ENCODE peak calls at places on chromosomes 6 and 20, in seven cellular contexts. One of them, this sample, is unnamed. For H3K27me3, the result is how much of the 10 kb centered on the place peaks cover.

GRCh38 chr20:16491277-16491912 is 81.9 kb downstream of the KIF16B start:
- DNase-seq in cardiac muscle cell: no peak
- DNase-seq in heart right ventricle: no peak
- DNase-seq in IMR-90: peak
- DNase-seq in aorta: no peak
- DNase-seq in lung: no peak
- DNase-seq in SK-N-SH: no peak
- DNase-seq in this sample: no peak

GRCh38 chr20:38299963-38300362 is 4.0 kb upstream of the BPI start:
- DNase-seq in IMR-90: no peak
- DNase-seq in heart right ventricle: no peak
- DNase-seq in lung: peak
- DNase-seq in aorta: no peak
- DNase-seq in cardiac muscle cell: no peak
- DNase-seq in SK-N-SH: no peak
- DNase-seq in this sample: no peak

GRCh38 chr6:117167520-117168271 is 97.7 kb upstream of the VGLL2 start:
- DNase-seq in heart right ventricle: no peak
- DNase-seq in lung: no peak
- DNase-seq in aorta: no peak
- DNase-seq in IMR-90: peak
- DNase-seq in cardiac muscle cell: no peak
- DNase-seq in SK-N-SH: no peak
- DNase-seq in this sample: no peak

GRCh38 chr6:152680879-152681517 is 16.7 kb upstream of the MYCT1 start:
- DNase-seq in SK-N-SH: no peak
- DNase-seq in IMR-90: no peak
- DNase-seq in heart right ventricle: no peak
- DNase-seq in cardiac muscle cell: no peak
- DNase-seq in lung: no peak
- DNase-seq in aorta: no peak
- DNase-seq in this sample: no peak

GRCh38 chr6:83853178-83853967 is at the start of gene RIPPLY2:
- DNase-seq in aorta: peak
- DNase-seq in cardiac muscle cell: peak
- DNase-seq in lung: no peak
- DNase-seq in IMR-90: peak
- DNase-seq in heart right ventricle: peak
- DNase-seq in SK-N-SH: peak
- DNase-seq in this sample: no peak

GRCh38 chr6:54481096-54481495 is 172.9 kb downstream of the TINAG start:
- DNase-seq in aorta: no peak
- DNase-seq in SK-N-SH: no peak
- DNase-seq in IMR-90: no peak
- DNase-seq in lung: no peak
- DNase-seq in heart right ventricle: no peak
- DNase-seq in cardiac muscle cell: no peak
- DNase-seq in this sample: no peak

GRCh38 chr6:32843979-32844838 is at the start of gene PSMB8:
- DNase-seq in lung: peak
- DNase-seq in aorta: peak
- DNase-seq in heart right ventricle: peak
- DNase-seq in SK-N-SH: peak
- DNase-seq in cardiac muscle cell: peak
- DNase-seq in IMR-90: peak
- DNase-seq in this sample: peak

GRCh38 chr6:120779441-120779840 is 554.8 kb downstream of the TBC1D32 start:
- DNase-seq in heart right ventricle: no peak
- DNase-seq in lung: no peak
- DNase-seq in IMR-90: no peak
- DNase-seq in cardiac muscle cell: no peak
- DNase-seq in aorta: no peak
- DNase-seq in SK-N-SH: no peak
- DNase-seq in this sample: no peak

GRCh38 chr20:63495167-63495720 is 3.6 kb downstream of the EEF1A2 start:
- DNase-seq in cardiac muscle cell: no peak
- DNase-seq in lung: no peak
- DNase-seq in aorta: no peak
- DNase-seq in IMR-90: no peak
- DNase-seq in SK-N-SH: peak
- DNase-seq in heart right ventricle: no peak
- DNase-seq in this sample: no peak
- H3K27me3 ChIP-seq in cardiac muscle cell: under half
- H3K27me3 ChIP-seq in lung: under half
- H3K27me3 ChIP-seq in aorta: under half
- H3K27me3 ChIP-seq in IMR-90: under half
- H3K27me3 ChIP-seq in SK-N-SH: under half
- H3K27me3 ChIP-seq in heart right ventricle: under half
- H3K27me3 ChIP-seq in this sample: under half

DNA sequence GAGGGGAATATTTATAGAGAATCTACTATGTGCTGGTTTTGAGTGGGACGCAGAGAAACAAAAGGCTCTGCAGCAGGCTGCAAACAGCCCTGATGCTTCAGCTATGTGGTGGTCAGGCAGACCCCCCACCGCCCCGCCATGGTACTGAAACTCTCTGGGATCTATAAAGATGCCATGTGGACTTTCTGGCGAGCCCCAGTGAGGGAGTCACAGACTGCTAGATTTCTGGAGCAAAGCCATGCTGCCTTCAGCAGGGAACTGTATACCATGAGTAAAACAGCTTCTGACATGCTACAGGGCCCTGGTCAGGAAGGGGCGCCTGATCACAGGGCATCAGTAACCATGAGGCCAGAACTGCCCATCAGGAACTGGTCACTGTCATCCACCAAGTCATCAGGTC is 19.2 kb upstream of the BPIFB1 start:
- DNase-seq in cardiac muscle cell: no peak
- DNase-seq in SK-N-SH: no peak
- DNase-seq in lung: no peak
- DNase-seq in IMR-90: no peak
- DNase-seq in heart right ventricle: no peak
- DNase-seq in aorta: no peak
- DNase-seq in this sample: no peak
- H3K27me3 ChIP-seq in cardiac muscle cell: under half
- H3K27me3 ChIP-seq in SK-N-SH: under half
- H3K27me3 ChIP-seq in lung: under half
- H3K27me3 ChIP-seq in IMR-90: under half
- H3K27me3 ChIP-seq in heart right ventricle: under half
- H3K27me3 ChIP-seq in aorta: under half
- H3K27me3 ChIP-seq in this sample: under half

GRCh38 chr6:111888928-111889696 is 15.9 kb upstream of the FYN start:
- DNase-seq in SK-N-SH: peak
- DNase-seq in IMR-90: peak
- DNase-seq in aorta: no peak
- DNase-seq in heart right ventricle: peak
- DNase-seq in lung: no peak
- DNase-seq in cardiac muscle cell: peak
- DNase-seq in this sample: no peak
- H3K27me3 ChIP-seq in SK-N-SH: under half
- H3K27me3 ChIP-seq in IMR-90: under half
- H3K27me3 ChIP-seq in aorta: under half
- H3K27me3 ChIP-seq in heart right ventricle: under half
- H3K27me3 ChIP-seq in lung: under half
- H3K27me3 ChIP-seq in cardiac muscle cell: under half
- H3K27me3 ChIP-seq in this sample: under half

GRCh38 chr20:64041040-64041780 is 5.2 kb downstream of the C20orf204 start:
- DNase-seq in aorta: no peak
- DNase-seq in heart right ventricle: no peak
- DNase-seq in cardiac muscle cell: no peak
- DNase-seq in IMR-90: no peak
- DNase-seq in lung: no peak
- DNase-seq in SK-N-SH: no peak
- DNase-seq in this sample: no peak
- H3K27me3 ChIP-seq in aorta: under half
- H3K27me3 ChIP-seq in heart right ventricle: half or more
- H3K27me3 ChIP-seq in cardiac muscle cell: half or more
- H3K27me3 ChIP-seq in IMR-90: half or more
- H3K27me3 ChIP-seq in lung: under half
- H3K27me3 ChIP-seq in SK-N-SH: under half
- H3K27me3 ChIP-seq in this sample: under half

DNA sequence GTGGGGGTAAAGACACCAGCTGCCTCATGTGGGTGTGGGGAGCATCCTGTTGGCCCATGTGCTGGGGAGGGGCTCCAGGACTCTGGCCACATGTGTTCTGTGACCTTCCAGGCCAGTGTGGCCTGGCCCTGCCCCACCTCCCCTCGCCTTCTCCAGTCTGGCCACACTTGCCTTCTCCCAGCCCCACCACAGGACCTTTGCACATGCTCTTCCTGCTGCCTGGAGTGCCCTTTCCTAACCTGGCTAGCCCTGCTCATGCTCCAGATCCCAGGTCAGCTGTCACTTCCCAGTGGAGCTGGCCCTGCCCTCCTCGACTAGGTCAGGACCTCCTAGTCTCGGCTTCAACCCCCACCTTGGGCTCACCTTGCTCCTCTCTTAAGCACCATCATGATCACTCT is 183.8 kb downstream of the CDH4 start:
- DNase-seq in aorta: no peak
- DNase-seq in IMR-90: no peak
- DNase-seq in lung: no peak
- DNase-seq in cardiac muscle cell: no peak
- DNase-seq in SK-N-SH: no peak
- DNase-seq in heart right ventricle: no peak
- DNase-seq in this sample: no peak
- H3K27me3 ChIP-seq in aorta: under half
- H3K27me3 ChIP-seq in IMR-90: under half
- H3K27me3 ChIP-seq in lung: under half
- H3K27me3 ChIP-seq in cardiac muscle cell: under half
- H3K27me3 ChIP-seq in SK-N-SH: under half
- H3K27me3 ChIP-seq in heart right ventricle: under half
- H3K27me3 ChIP-seq in this sample: under half

GRCh38 chr6:10418361-10418861 is 3.5 kb upstream of the TFAP2A start:
- DNase-seq in heart right ventricle: no peak
- DNase-seq in lung: no peak
- DNase-seq in aorta: no peak
- DNase-seq in IMR-90: no peak
- DNase-seq in cardiac muscle cell: no peak
- DNase-seq in SK-N-SH: no peak
- DNase-seq in this sample: no peak
- H3K27me3 ChIP-seq in heart right ventricle: half or more
- H3K27me3 ChIP-seq in lung: under half
- H3K27me3 ChIP-seq in aorta: under half
- H3K27me3 ChIP-seq in IMR-90: half or more
- H3K27me3 ChIP-seq in cardiac muscle cell: half or more
- H3K27me3 ChIP-seq in SK-N-SH: half or more
- H3K27me3 ChIP-seq in this sample: half or more

GRCh38 chr20:2747676-2748235 is 52.7 kb downstream of the CPXM1 start:
- DNase-seq in aorta: no peak
- DNase-seq in cardiac muscle cell: no peak
- DNase-seq in IMR-90: peak
- DNase-seq in lung: no peak
- DNase-seq in SK-N-SH: no peak
- DNase-seq in heart right ventricle: no peak
- DNase-seq in this sample: no peak
- H3K27me3 ChIP-seq in aorta: under half
- H3K27me3 ChIP-seq in cardiac muscle cell: half or more
- H3K27me3 ChIP-seq in IMR-90: under half
- H3K27me3 ChIP-seq in lung: under half
- H3K27me3 ChIP-seq in SK-N-SH: under half
- H3K27me3 ChIP-seq in heart right ventricle: under half
- H3K27me3 ChIP-seq in this sample: under half